ENCODE peak calls at places on chromosomes 6 and 20, in six cellular contexts. One of them, this sample, is unnamed.

GRCh38 chr6:43242908-43243648 is at the start of gene TTBK1:
- DNase-seq in DND-41: no peak
- DNase-seq in body of pancreas: no peak
- DNase-seq in SK-N-MC: no peak
- DNase-seq in K562: peak; percentile 78
- DNase-seq in pancreas: no peak
- DNase-seq in this sample: no peak

GRCh38 chr6:121652726-121653623 is 217.5 kb downstream of the GJA1 start:
- DNase-seq in K562: no peak
- DNase-seq in pancreas: no peak
- DNase-seq in DND-41: no peak
- DNase-seq in body of pancreas: peak; percentile 10
- DNase-seq in SK-N-MC: no peak
- DNase-seq in this sample: no peak

GRCh38 chr6:89311853-89312531 is 3.1 kb downstream of the GABRR2 start:
- DNase-seq in pancreas: no peak
- DNase-seq in DND-41: no peak
- DNase-seq in K562: no peak
- DNase-seq in SK-N-MC: no peak
- DNase-seq in body of pancreas: peak; percentile 57
- DNase-seq in this sample: no peak

GRCh38 chr20:41862476-41862875 is 244.3 kb upstream of the CHD6 start:
- DNase-seq in pancreas: no peak
- DNase-seq in body of pancreas: no peak
- DNase-seq in DND-41: no peak
- DNase-seq in K562: no peak
- DNase-seq in SK-N-MC: no peak
- DNase-seq in this sample: no peak

GRCh38 chr6:18845891-18846290 is 458.7 kb downstream of the RNF144B start:
- DNase-seq in body of pancreas: no peak
- DNase-seq in K562: no peak
- DNase-seq in pancreas: no peak
- DNase-seq in SK-N-MC: no peak
- DNase-seq in DND-41: no peak
- DNase-seq in this sample: no peak

GRCh38 chr6:135311446-135312200 is 130.5 kb downstream of the MYB start:
- DNase-seq in SK-N-MC: no peak
- DNase-seq in DND-41: no peak
- DNase-seq in pancreas: no peak
- DNase-seq in body of pancreas: no peak
- DNase-seq in K562: no peak
- DNase-seq in this sample: no peak

GRCh38 chr20:19609642-19610223 is 148.3 kb upstream of the RIN2 start:
- DNase-seq in K562: no peak
- DNase-seq in body of pancreas: peak; percentile 16
- DNase-seq in DND-41: no peak
- DNase-seq in pancreas: no peak
- DNase-seq in SK-N-MC: no peak
- DNase-seq in this sample: no peak

GRCh38 chr6:37555040-37555781 is 55.5 kb upstream of the CCDC167 start:
- DNase-seq in DND-41: no peak
- DNase-seq in pancreas: no peak
- DNase-seq in SK-N-MC: no peak
- DNase-seq in K562: no peak
- DNase-seq in body of pancreas: no peak
- DNase-seq in this sample: no peak

GRCh38 chr6:105764318-105764717 is 321.8 kb upstream of the PRDM1 start:
- DNase-seq in K562: no peak
- DNase-seq in DND-41: no peak
- DNase-seq in SK-N-MC: no peak
- DNase-seq in pancreas: no peak
- DNase-seq in body of pancreas: no peak
- DNase-seq in this sample: no peak

GRCh38 chr6:145929037-145929633 is 35.0 kb downstream of the SHPRH start:
- DNase-seq in DND-41: no peak
- DNase-seq in K562: peak; percentile 26
- DNase-seq in pancreas: no peak
- DNase-seq in body of pancreas: peak; percentile 23
- DNase-seq in SK-N-MC: peak; percentile 26
- DNase-seq in this sample: no peak

GRCh38 chr6:90097357-90097756 is 199.3 kb downstream of the BACH2 start:
- DNase-seq in K562: no peak
- DNase-seq in pancreas: no peak
- DNase-seq in SK-N-MC: no peak
- DNase-seq in body of pancreas: no peak
- DNase-seq in DND-41: no peak
- DNase-seq in this sample: no peak

GRCh38 chr20:34753706-34754461 is 49.7 kb downstream of the TP53INP2 start:
- DNase-seq in pancreas: no peak
- DNase-seq in K562: no peak
- DNase-seq in SK-N-MC: no peak
- DNase-seq in body of pancreas: no peak
- DNase-seq in DND-41: no peak
- DNase-seq in this sample: no peak

GRCh38 chr6:118280210-118280609 is 267.9 kb upstream of the PLN start:
- DNase-seq in K562: no peak
- DNase-seq in pancreas: no peak
- DNase-seq in SK-N-MC: no peak
- DNase-seq in DND-41: no peak
- DNase-seq in body of pancreas: no peak
- DNase-seq in this sample: no peak

GRCh38 chr6:1025821-1026220 is 286.1 kb upstream of the FOXQ1 start:
- DNase-seq in body of pancreas: no peak
- DNase-seq in DND-41: no peak
- DNase-seq in SK-N-MC: no peak
- DNase-seq in K562: no peak
- DNase-seq in pancreas: no peak
- DNase-seq in this sample: no peak

GRCh38 chr20:37670426-37670825 is 23.4 kb upstream of the CTNNBL1 start:
- DNase-seq in SK-N-MC: peak; percentile 26
- DNase-seq in body of pancreas: no peak
- DNase-seq in DND-41: no peak
- DNase-seq in pancreas: peak; percentile 50
- DNase-seq in K562: no peak
- DNase-seq in this sample: no peak

GRCh38 chr20:1286267-1287036 is 20.4 kb downstream of the SNPH start:
- DNase-seq in K562: no peak
- DNase-seq in body of pancreas: no peak
- DNase-seq in DND-41: peak; percentile 55
- DNase-seq in pancreas: no peak
- DNase-seq in SK-N-MC: no peak
- DNase-seq in this sample: no peak

GRCh38 chr6:118288355-118289124 is 259.6 kb upstream of the PLN start:
- DNase-seq in SK-N-MC: no peak
- DNase-seq in pancreas: no peak
- DNase-seq in body of pancreas: no peak
- DNase-seq in K562: no peak
- DNase-seq in DND-41: no peak
- DNase-seq in this sample: no peak

GRCh38 chr6:29739136-29739881 is 16.1 kb downstream of the HLA-F start:
- DNase-seq in pancreas: no peak
- DNase-seq in SK-N-MC: no peak
- DNase-seq in body of pancreas: no peak
- DNase-seq in DND-41: no peak
- DNase-seq in K562: no peak
- DNase-seq in this sample: no peak

GRCh38 chr20:11901127-11901526 is 16.6 kb upstream of the BTBD3 start:
- DNase-seq in K562: no peak
- DNase-seq in SK-N-MC: no peak
- DNase-seq in pancreas: no peak
- DNase-seq in DND-41: no peak
- DNase-seq in body of pancreas: no peak
- DNase-seq in this sample: no peak

GRCh38 chr6:85127696-85128225 is 322.1 kb upstream of the NT5E start:
- DNase-seq in SK-N-MC: no peak
- DNase-seq in pancreas: no peak
- DNase-seq in DND-41: no peak
- DNase-seq in body of pancreas: no peak
- DNase-seq in K562: no peak
- DNase-seq in this sample: no peak

GRCh38 chr6:168133186-168133585 is 54.2 kb upstream of the FRMD1 start:
- DNase-seq in DND-41: no peak
- DNase-seq in SK-N-MC: no peak
- DNase-seq in K562: no peak
- DNase-seq in body of pancreas: no peak
- DNase-seq in pancreas: no peak
- DNase-seq in this sample: no peak

GRCh38 chr6:114467931-114468330 is 125.1 kb upstream of the HS3ST5 start:
- DNase-seq in pancreas: no peak
- DNase-seq in body of pancreas: no peak
- DNase-seq in SK-N-MC: no peak
- DNase-seq in DND-41: no peak
- DNase-seq in K562: no peak
- DNase-seq in this sample: no peak

GRCh38 chr6:1630771-1631217 is 21.1 kb downstream of the FOXC1 start:
- DNase-seq in SK-N-MC: no peak
- DNase-seq in K562: peak; percentile 53
- DNase-seq in pancreas: no peak
- DNase-seq in DND-41: no peak
- DNase-seq in body of pancreas: peak; percentile 60
- DNase-seq in this sample: no peak

GRCh38 chr6:71254323-71254722 is 34.3 kb upstream of the OGFRL1 start:
- DNase-seq in DND-41: no peak
- DNase-seq in pancreas: no peak
- DNase-seq in body of pancreas: no peak
- DNase-seq in SK-N-MC: no peak
- DNase-seq in K562: no peak
- DNase-seq in this sample: no peak

GRCh38 chr6:24052632-24053031 is 73.4 kb upstream of the NRSN1 start:
- DNase-seq in pancreas: no peak
- DNase-seq in K562: no peak
- DNase-seq in SK-N-MC: no peak
- DNase-seq in DND-41: no peak
- DNase-seq in body of pancreas: no peak
- DNase-seq in this sample: no peak

GRCh38 chr20:33229843-33230242 is 6.0 kb upstream of the BPIFA1 start:
- DNase-seq in SK-N-MC: no peak
- DNase-seq in K562: no peak
- DNase-seq in body of pancreas: no peak
- DNase-seq in DND-41: peak; percentile 35
- DNase-seq in pancreas: no peak
- DNase-seq in this sample: no peak

GRCh38 chr6:16851758-16852157 is 90.5 kb upstream of the ATXN1 start:
- DNase-seq in pancreas: no peak
- DNase-seq in DND-41: no peak
- DNase-seq in body of pancreas: no peak
- DNase-seq in SK-N-MC: no peak
- DNase-seq in K562: no peak
- DNase-seq in this sample: no peak

GRCh38 chr6:14463110-14463509 is 345.5 kb downstream of the CD83 start:
- DNase-seq in SK-N-MC: no peak
- DNase-seq in body of pancreas: no peak
- DNase-seq in K562: no peak
- DNase-seq in pancreas: no peak
- DNase-seq in DND-41: no peak
- DNase-seq in this sample: no peak

GRCh38 chr6:33014841-33015634 is 5.6 kb upstream of the HLA-DOA start:
- DNase-seq in SK-N-MC: peak; percentile 87
- DNase-seq in K562: peak; percentile 74
- DNase-seq in pancreas: no peak
- DNase-seq in body of pancreas: peak; percentile 76
- DNase-seq in DND-41: peak; percentile 61
- DNase-seq in this sample: no peak
- H3K27ac ChIP-seq in SK-N-MC: no peak overlapping the region
- H3K27ac ChIP-seq in K562: no peak overlapping the region
- H3K27ac ChIP-seq in pancreas: no peak overlapping the region
- H3K27ac ChIP-seq in body of pancreas: no peak overlapping the region
- H3K27ac ChIP-seq in DND-41: no peak overlapping the region
- H3K27ac ChIP-seq in this sample: no peak overlapping the region

DNA sequence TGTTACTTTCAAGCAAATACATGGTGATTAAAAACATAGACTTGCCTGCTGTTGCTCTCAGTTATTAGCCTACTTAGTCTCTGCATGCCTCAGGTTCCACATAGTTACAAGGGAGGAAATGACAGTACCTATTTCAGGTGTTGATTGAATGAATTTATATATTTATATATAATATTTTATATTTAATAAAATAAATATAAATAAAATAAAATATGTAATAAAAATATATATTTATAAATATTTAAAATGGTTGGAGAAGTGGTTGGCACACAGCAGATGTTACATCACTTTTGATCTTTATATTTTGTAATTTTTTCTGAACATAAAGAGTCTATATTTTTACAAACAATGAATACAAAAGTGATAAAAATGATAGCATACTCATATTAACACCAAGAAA is 716.0 kb upstream of the EYS start:
- DNase-seq in K562: no peak
- DNase-seq in pancreas: no peak
- DNase-seq in SK-N-MC: no peak
- DNase-seq in body of pancreas: no peak
- DNase-seq in DND-41: no peak
- DNase-seq in this sample: no peak
- H3K9me3 ChIP-seq in K562: peaks cover 3% of the 10 kb centered on the region
- H3K9me3 ChIP-seq in pancreas: no peaks in the 10 kb centered on the region
- H3K9me3 ChIP-seq in SK-N-MC: no peaks in the 10 kb centered on the region
- H3K9me3 ChIP-seq in body of pancreas: no peaks in the 10 kb centered on the region
- H3K9me3 ChIP-seq in DND-41: no peaks in the 10 kb centered on the region
- H3K9me3 ChIP-seq in this sample: no peaks in the 10 kb centered on the region

DNA sequence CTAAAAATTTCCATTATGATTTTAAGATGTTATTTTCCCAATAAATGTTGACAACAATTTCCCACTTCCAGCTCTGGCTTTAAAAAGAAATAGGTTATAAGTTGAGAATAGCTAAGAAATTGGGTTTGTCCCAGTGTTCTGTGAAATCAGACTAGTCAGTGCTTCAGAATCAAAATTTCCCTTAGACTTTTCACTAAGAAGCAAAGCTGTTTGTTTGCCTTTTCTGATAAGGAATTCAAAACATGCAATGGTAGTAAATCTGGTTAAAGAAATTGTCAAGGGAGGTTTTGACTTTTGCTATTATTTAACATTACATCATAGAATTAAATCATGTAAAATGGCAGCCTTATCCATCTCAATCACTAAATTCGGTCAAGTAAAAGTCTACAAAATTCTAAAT is 36.6 kb downstream of the PLAGL1 start:
- DNase-seq in pancreas: no peak
- DNase-seq in K562: no peak
- DNase-seq in body of pancreas: no peak
- DNase-seq in DND-41: no peak
- DNase-seq in SK-N-MC: no peak
- DNase-seq in this sample: no peak
- H3K27ac ChIP-seq in pancreas: no peak overlapping the region
- H3K27ac ChIP-seq in K562: no peak overlapping the region
- H3K27ac ChIP-seq in body of pancreas: no peak overlapping the region
- H3K27ac ChIP-seq in DND-41: no peak overlapping the region
- H3K27ac ChIP-seq in SK-N-MC: no peak overlapping the region
- H3K27ac ChIP-seq in this sample: peak overlapping the region; percentile 8

DNA sequence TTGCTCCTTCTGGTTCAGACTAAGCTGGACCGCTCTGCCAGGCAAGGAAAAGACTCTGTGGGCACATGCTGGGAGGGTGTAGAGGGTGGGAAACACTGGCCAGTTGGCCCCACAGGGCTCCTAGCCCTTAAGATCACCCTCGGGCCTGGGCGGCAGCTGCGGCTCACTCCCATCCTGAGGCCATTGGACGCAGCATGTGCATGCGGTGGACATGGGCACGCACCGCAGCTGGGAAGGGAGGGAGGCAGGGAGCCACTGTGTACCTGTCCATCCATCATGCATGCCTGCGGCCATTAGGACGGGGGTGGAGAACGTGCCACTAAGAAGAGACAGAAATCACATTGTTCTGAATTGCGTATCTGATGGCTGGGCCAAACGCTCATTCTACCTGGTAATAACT is 140.1 kb upstream of the THBS2 start:
- DNase-seq in body of pancreas: no peak
- DNase-seq in pancreas: no peak
- DNase-seq in K562: no peak
- DNase-seq in SK-N-MC: no peak
- DNase-seq in DND-41: no peak
- DNase-seq in this sample: no peak
- H3K9me3 ChIP-seq in body of pancreas: no peaks in the 10 kb centered on the region
- H3K9me3 ChIP-seq in pancreas: no peaks in the 10 kb centered on the region
- H3K9me3 ChIP-seq in K562: no peaks in the 10 kb centered on the region
- H3K9me3 ChIP-seq in SK-N-MC: no peaks in the 10 kb centered on the region
- H3K9me3 ChIP-seq in DND-41: peaks cover 3% of the 10 kb centered on the region
- H3K9me3 ChIP-seq in this sample: no peaks in the 10 kb centered on the region

This sample was measured in upper lobe of right lung.